ENCODE peak calls at places on chromosomes 13 and 19, in six cellular contexts. One of them, this sample, is unnamed.

GRCh38 chr13:80131204-80131603 is 209.7 kb downstream of the SPRY2 start:
- DNase-seq in Peyer's patch: peak
- DNase-seq in stimulated activated CD8-positive, alpha-beta memory T cell treated with anti-CD3 and anti-CD28 coated beads, Interleukin-15, amount 100 ng/mL, for 1 hour: no peak
- DNase-seq in AG04450: no peak
- DNase-seq in ecto neural progenitor cell: peak
- DNase-seq in NCI-H1048: no peak
- DNase-seq in this sample: no peak

GRCh38 chr13:101018720-101019119 is 344.1 kb upstream of the TMTC4 start:
- DNase-seq in Peyer's patch: no peak
- DNase-seq in stimulated activated CD8-positive, alpha-beta memory T cell treated with anti-CD3 and anti-CD28 coated beads, Interleukin-15, amount 100 ng/mL, for 1 hour: no peak
- DNase-seq in AG04450: peak
- DNase-seq in ecto neural progenitor cell: no peak
- DNase-seq in NCI-H1048: no peak
- DNase-seq in this sample: no peak

GRCh38 chr13:41565221-41565620 is 107.9 kb downstream of the RGCC start:
- DNase-seq in Peyer's patch: no peak
- DNase-seq in stimulated activated CD8-positive, alpha-beta memory T cell treated with anti-CD3 and anti-CD28 coated beads, Interleukin-15, amount 100 ng/mL, for 1 hour: no peak
- DNase-seq in AG04450: peak
- DNase-seq in ecto neural progenitor cell: no peak
- DNase-seq in NCI-H1048: no peak
- DNase-seq in this sample: no peak

GRCh38 chr19:55311397-55311796 is 13.7 kb downstream of the TMEM150B start:
- DNase-seq in Peyer's patch: no peak
- DNase-seq in stimulated activated CD8-positive, alpha-beta memory T cell treated with anti-CD3 and anti-CD28 coated beads, Interleukin-15, amount 100 ng/mL, for 1 hour: no peak
- DNase-seq in AG04450: no peak
- DNase-seq in ecto neural progenitor cell: no peak
- DNase-seq in NCI-H1048: no peak
- DNase-seq in this sample: no peak

GRCh38 chr13:99894105-99894504 is 77.5 kb downstream of the ZIC5 start:
- DNase-seq in Peyer's patch: no peak
- DNase-seq in stimulated activated CD8-positive, alpha-beta memory T cell treated with anti-CD3 and anti-CD28 coated beads, Interleukin-15, amount 100 ng/mL, for 1 hour: no peak
- DNase-seq in AG04450: no peak
- DNase-seq in ecto neural progenitor cell: peak
- DNase-seq in NCI-H1048: no peak
- DNase-seq in this sample: no peak

GRCh38 chr19:48656840-48657474 is 11.0 kb upstream of the CA11 start:
- DNase-seq in Peyer's patch: no peak
- DNase-seq in stimulated activated CD8-positive, alpha-beta memory T cell treated with anti-CD3 and anti-CD28 coated beads, Interleukin-15, amount 100 ng/mL, for 1 hour: no peak
- DNase-seq in AG04450: peak
- DNase-seq in ecto neural progenitor cell: no peak
- DNase-seq in NCI-H1048: no peak
- DNase-seq in this sample: no peak

GRCh38 chr19:19405919-19406877 is 723 bp downstream of the GATAD2A start:
- DNase-seq in Peyer's patch: peak
- DNase-seq in stimulated activated CD8-positive, alpha-beta memory T cell treated with anti-CD3 and anti-CD28 coated beads, Interleukin-15, amount 100 ng/mL, for 1 hour: no peak
- DNase-seq in AG04450: no peak
- DNase-seq in ecto neural progenitor cell: peak
- DNase-seq in NCI-H1048: no peak
- DNase-seq in this sample: no peak

GRCh38 chr19:18940791-18941627 is at the start of gene HOMER3:
- DNase-seq in Peyer's patch: peak
- DNase-seq in stimulated activated CD8-positive, alpha-beta memory T cell treated with anti-CD3 and anti-CD28 coated beads, Interleukin-15, amount 100 ng/mL, for 1 hour: peak
- DNase-seq in AG04450: no peak
- DNase-seq in ecto neural progenitor cell: peak
- DNase-seq in NCI-H1048: peak
- DNase-seq in this sample: no peak

GRCh38 chr19:4722671-4723464 is 774 bp downstream of the DPP9 start:
- DNase-seq in Peyer's patch: peak
- DNase-seq in stimulated activated CD8-positive, alpha-beta memory T cell treated with anti-CD3 and anti-CD28 coated beads, Interleukin-15, amount 100 ng/mL, for 1 hour: no peak
- DNase-seq in AG04450: no peak
- DNase-seq in ecto neural progenitor cell: no peak
- DNase-seq in NCI-H1048: no peak
- DNase-seq in this sample: no peak

GRCh38 chr19:57466489-57466888 is 9.5 kb upstream of the VN1R1 start:
- DNase-seq in Peyer's patch: no peak
- DNase-seq in stimulated activated CD8-positive, alpha-beta memory T cell treated with anti-CD3 and anti-CD28 coated beads, Interleukin-15, amount 100 ng/mL, for 1 hour: no peak
- DNase-seq in AG04450: no peak
- DNase-seq in ecto neural progenitor cell: no peak
- DNase-seq in NCI-H1048: no peak
- DNase-seq in this sample: no peak

GRCh38 chr13:29465741-29466293 is 129.7 kb downstream of the SLC7A1 start:
- DNase-seq in Peyer's patch: no peak
- DNase-seq in stimulated activated CD8-positive, alpha-beta memory T cell treated with anti-CD3 and anti-CD28 coated beads, Interleukin-15, amount 100 ng/mL, for 1 hour: no peak
- DNase-seq in AG04450: peak
- DNase-seq in ecto neural progenitor cell: no peak
- DNase-seq in NCI-H1048: no peak
- DNase-seq in this sample: no peak

GRCh38 chr13:97116754-97117153 is 105.4 kb upstream of the MBNL2 start:
- DNase-seq in Peyer's patch: no peak
- DNase-seq in stimulated activated CD8-positive, alpha-beta memory T cell treated with anti-CD3 and anti-CD28 coated beads, Interleukin-15, amount 100 ng/mL, for 1 hour: no peak
- DNase-seq in AG04450: no peak
- DNase-seq in ecto neural progenitor cell: no peak
- DNase-seq in NCI-H1048: no peak
- DNase-seq in this sample: no peak

GRCh38 chr19:49889687-49890348 is 6.9 kb downstream of the IL4I1 start:
- DNase-seq in Peyer's patch: peak
- DNase-seq in stimulated activated CD8-positive, alpha-beta memory T cell treated with anti-CD3 and anti-CD28 coated beads, Interleukin-15, amount 100 ng/mL, for 1 hour: peak
- DNase-seq in AG04450: no peak
- DNase-seq in ecto neural progenitor cell: peak
- DNase-seq in NCI-H1048: peak
- DNase-seq in this sample: no peak

GRCh38 chr19:18589380-18590272 is 1.0 kb downstream of the REX1BD start:
- DNase-seq in Peyer's patch: peak
- DNase-seq in stimulated activated CD8-positive, alpha-beta memory T cell treated with anti-CD3 and anti-CD28 coated beads, Interleukin-15, amount 100 ng/mL, for 1 hour: peak
- DNase-seq in AG04450: no peak
- DNase-seq in ecto neural progenitor cell: peak
- DNase-seq in NCI-H1048: peak
- DNase-seq in this sample: no peak

GRCh38 chr19:3062165-3063105 is at the start of gene TLE5:
- DNase-seq in Peyer's patch: peak
- DNase-seq in stimulated activated CD8-positive, alpha-beta memory T cell treated with anti-CD3 and anti-CD28 coated beads, Interleukin-15, amount 100 ng/mL, for 1 hour: peak
- DNase-seq in AG04450: no peak
- DNase-seq in ecto neural progenitor cell: peak
- DNase-seq in NCI-H1048: no peak
- DNase-seq in this sample: no peak

GRCh38 chr13:75139291-75139690 is 342.7 kb downstream of the TBC1D4 start:
- DNase-seq in Peyer's patch: no peak
- DNase-seq in stimulated activated CD8-positive, alpha-beta memory T cell treated with anti-CD3 and anti-CD28 coated beads, Interleukin-15, amount 100 ng/mL, for 1 hour: no peak
- DNase-seq in AG04450: no peak
- DNase-seq in ecto neural progenitor cell: no peak
- DNase-seq in NCI-H1048: no peak
- DNase-seq in this sample: no peak

GRCh38 chr13:75372517-75372916 is 109.5 kb downstream of the TBC1D4 start:
- DNase-seq in Peyer's patch: no peak
- DNase-seq in stimulated activated CD8-positive, alpha-beta memory T cell treated with anti-CD3 and anti-CD28 coated beads, Interleukin-15, amount 100 ng/mL, for 1 hour: no peak
- DNase-seq in AG04450: no peak
- DNase-seq in ecto neural progenitor cell: no peak
- DNase-seq in NCI-H1048: peak
- DNase-seq in this sample: no peak

GRCh38 chr19:33763661-33764343 is 32.9 kb upstream of the KCTD15 start:
- DNase-seq in Peyer's patch: no peak
- DNase-seq in stimulated activated CD8-positive, alpha-beta memory T cell treated with anti-CD3 and anti-CD28 coated beads, Interleukin-15, amount 100 ng/mL, for 1 hour: no peak
- DNase-seq in AG04450: no peak
- DNase-seq in ecto neural progenitor cell: no peak
- DNase-seq in NCI-H1048: peak
- DNase-seq in this sample: no peak

GRCh38 chr13:44853641-44854040 is 135.6 kb downstream of the NUFIP1 start:
- DNase-seq in Peyer's patch: no peak
- DNase-seq in stimulated activated CD8-positive, alpha-beta memory T cell treated with anti-CD3 and anti-CD28 coated beads, Interleukin-15, amount 100 ng/mL, for 1 hour: no peak
- DNase-seq in AG04450: no peak
- DNase-seq in ecto neural progenitor cell: no peak
- DNase-seq in NCI-H1048: no peak
- DNase-seq in this sample: no peak

GRCh38 chr13:32911506-32911905 is 104.7 kb upstream of the KL start:
- DNase-seq in Peyer's patch: no peak
- DNase-seq in stimulated activated CD8-positive, alpha-beta memory T cell treated with anti-CD3 and anti-CD28 coated beads, Interleukin-15, amount 100 ng/mL, for 1 hour: no peak
- DNase-seq in AG04450: no peak
- DNase-seq in ecto neural progenitor cell: no peak
- DNase-seq in NCI-H1048: no peak
- DNase-seq in this sample: peak

GRCh38 chr13:114146629-114147028 is 14.2 kb upstream of the RASA3 start:
- DNase-seq in Peyer's patch: no peak
- DNase-seq in stimulated activated CD8-positive, alpha-beta memory T cell treated with anti-CD3 and anti-CD28 coated beads, Interleukin-15, amount 100 ng/mL, for 1 hour: no peak
- DNase-seq in AG04450: no peak
- DNase-seq in ecto neural progenitor cell: no peak
- DNase-seq in NCI-H1048: no peak
- DNase-seq in this sample: no peak

GRCh38 chr19:1343026-1343425 is 40.7 kb upstream of the NDUFS7 start:
- DNase-seq in Peyer's patch: no peak
- DNase-seq in stimulated activated CD8-positive, alpha-beta memory T cell treated with anti-CD3 and anti-CD28 coated beads, Interleukin-15, amount 100 ng/mL, for 1 hour: no peak
- DNase-seq in AG04450: no peak
- DNase-seq in ecto neural progenitor cell: no peak
- DNase-seq in NCI-H1048: no peak
- DNase-seq in this sample: no peak

GRCh38 chr13:102863590-102863989 is 17.8 kb downstream of the ERCC5 start:
- DNase-seq in Peyer's patch: no peak
- DNase-seq in stimulated activated CD8-positive, alpha-beta memory T cell treated with anti-CD3 and anti-CD28 coated beads, Interleukin-15, amount 100 ng/mL, for 1 hour: no peak
- DNase-seq in AG04450: no peak
- DNase-seq in ecto neural progenitor cell: no peak
- DNase-seq in NCI-H1048: no peak
- DNase-seq in this sample: no peak

GRCh38 chr13:112686364-112686763 is 3.5 kb upstream of the ATP11A start:
- DNase-seq in Peyer's patch: peak
- DNase-seq in stimulated activated CD8-positive, alpha-beta memory T cell treated with anti-CD3 and anti-CD28 coated beads, Interleukin-15, amount 100 ng/mL, for 1 hour: no peak
- DNase-seq in AG04450: no peak
- DNase-seq in ecto neural progenitor cell: peak
- DNase-seq in NCI-H1048: no peak
- DNase-seq in this sample: no peak

GRCh38 chr13:112990783-112991182 is 21.8 kb downstream of the MCF2L start:
- DNase-seq in Peyer's patch: no peak
- DNase-seq in stimulated activated CD8-positive, alpha-beta memory T cell treated with anti-CD3 and anti-CD28 coated beads, Interleukin-15, amount 100 ng/mL, for 1 hour: no peak
- DNase-seq in AG04450: no peak
- DNase-seq in ecto neural progenitor cell: no peak
- DNase-seq in NCI-H1048: no peak
- DNase-seq in this sample: peak

GRCh38 chr19:16375157-16375935 is 50.7 kb downstream of the KLF2 start:
- DNase-seq in Peyer's patch: no peak
- DNase-seq in stimulated activated CD8-positive, alpha-beta memory T cell treated with anti-CD3 and anti-CD28 coated beads, Interleukin-15, amount 100 ng/mL, for 1 hour: no peak
- DNase-seq in AG04450: no peak
- DNase-seq in ecto neural progenitor cell: no peak
- DNase-seq in NCI-H1048: no peak
- DNase-seq in this sample: no peak

GRCh38 chr13:30576528-30576927 is 41.2 kb upstream of the USPL1 start:
- DNase-seq in Peyer's patch: no peak
- DNase-seq in stimulated activated CD8-positive, alpha-beta memory T cell treated with anti-CD3 and anti-CD28 coated beads, Interleukin-15, amount 100 ng/mL, for 1 hour: peak
- DNase-seq in AG04450: no peak
- DNase-seq in ecto neural progenitor cell: no peak
- DNase-seq in NCI-H1048: no peak
- DNase-seq in this sample: no peak

GRCh38 chr13:52846567-52847321 is 1.7 kb downstream of the PCDH8 start:
- DNase-seq in Peyer's patch: no peak
- DNase-seq in stimulated activated CD8-positive, alpha-beta memory T cell treated with anti-CD3 and anti-CD28 coated beads, Interleukin-15, amount 100 ng/mL, for 1 hour: no peak
- DNase-seq in AG04450: no peak
- DNase-seq in ecto neural progenitor cell: peak
- DNase-seq in NCI-H1048: peak
- DNase-seq in this sample: no peak